ENCODE peak calls at places on chromosomes 5 and 9, in six cellular contexts. B is GM10248, L is H1, V is epithelial cell of esophagus, E is BJ, F is A673. G is an unnamed sample.

GRCh38 chr5:91638010-91638409 is 254.9 kb upstream of the ARRDC3 start:
- DNase-seq in V (no peak), L (no peak), F (no peak), E (no peak), B (no peak), G (no peak)

GRCh38 chr9:16598316-16598715 is 272.2 kb downstream of the BNC2 start:
- DNase-seq in B (no peak), L (no peak), E (no peak), F (no peak), V (peak), G (peak)

GRCh38 chr5:73946278-73946677 is 320.3 kb downstream of the ARHGEF28 start:
- DNase-seq in V (no peak), E (no peak), B (no peak), F (no peak), L (no peak), G (no peak)

GRCh38 chr5:108700928-108701327 is 46.8 kb upstream of the FER start:
- DNase-seq in V (no peak), L (no peak), F (no peak), E (no peak), B (no peak), G (no peak)

GRCh38 chr9:127955294-127956015 is 17.8 kb upstream of the DPM2 start:
- DNase-seq in V (peak), L (no peak), F (no peak), E (no peak), B (peak), G (peak)

GRCh38 chr5:6767481-6768063 is 54.3 kb downstream of the TENT4A start:
- DNase-seq in L (no peak), F (no peak), B (no peak), V (peak), E (no peak), G (peak)

GRCh38 chr9:128121924-128122808 is 5.4 kb downstream of the PTGES2 start:
- DNase-seq in L (no peak), E (no peak), V (no peak), F (no peak), B (no peak), G (no peak)

GRCh38 chr5:77990020-77990419 is 213.9 kb upstream of the TBCA start:
- DNase-seq in F (no peak), B (no peak), V (no peak), E (no peak), L (no peak), G (no peak)

GRCh38 chr5:68273717-68274409 is 58.3 kb downstream of the PIK3R1 start:
- DNase-seq in E (no peak), B (no peak), F (no peak), L (no peak), V (peak), G (no peak)

GRCh38 chr5:147756566-147756965 is 26.0 kb downstream of the JAKMIP2 start:
- DNase-seq in V (no peak), L (no peak), F (no peak), B (no peak), E (no peak), G (no peak)

GRCh38 chr5:179339081-179339480 is 6.2 kb downstream of the ADAMTS2 start:
- DNase-seq in L (no peak), B (no peak), F (no peak), E (no peak), V (no peak), G (no peak)

GRCh38 chr5:149617760-149618306 is 36.5 kb downstream of the ARHGEF37 start:
- DNase-seq in B (no peak), V (no peak), E (no peak), F (no peak), L (no peak), G (peak)

GRCh38 chr5:132263548-132264261 is 6.2 kb downstream of the PDLIM4 start:
- DNase-seq in V (peak), F (no peak), L (no peak), E (peak), B (peak), G (peak)
- TF ChIP-seq CTCF in V (no peak), F (no peak), L (no peak), E (peak), B (no peak), G (no peak)

DNA sequence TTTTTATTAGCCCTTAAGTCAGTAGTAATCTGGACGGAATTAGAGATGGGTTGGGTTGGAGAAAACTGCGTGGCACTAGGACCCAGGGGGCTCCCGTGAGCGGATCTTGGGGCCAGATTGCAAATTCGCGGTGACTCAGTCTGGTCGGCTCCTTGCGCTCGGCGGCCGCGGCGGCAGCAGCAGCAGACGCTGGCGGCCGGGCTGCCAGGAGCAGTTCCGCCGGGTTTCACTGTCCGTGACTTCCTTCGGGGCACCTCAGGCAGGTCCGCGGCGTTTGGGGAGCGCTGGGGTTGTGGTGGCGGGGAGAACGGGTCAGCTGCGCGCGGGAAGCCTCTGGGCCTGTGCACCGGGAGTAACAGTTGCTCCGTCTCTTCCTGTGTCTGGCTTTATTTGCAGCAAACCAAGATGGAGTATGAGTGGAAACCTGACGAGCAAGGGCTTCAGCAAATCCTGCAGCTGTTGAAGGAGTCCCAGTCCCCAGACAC is 31.6 kb downstream of the TNPO1 start:
- DNase-seq in E (peak), F (peak), B (peak), V (peak), L (peak), G (peak)
- TF ChIP-seq CTCF in E (no peak), F (no peak), B (no peak), V (no peak), L (no peak), G (no peak)

GRCh38 chr5:10653751-10654400 is 90.0 kb downstream of the ANKRD33B start:
- DNase-seq in B (no peak), V (no peak), E (no peak), L (no peak), F (no peak), G (no peak)
- TF ChIP-seq CTCF in B (no peak), V (no peak), E (no peak), L (no peak), F (no peak), G (no peak)

DNA sequence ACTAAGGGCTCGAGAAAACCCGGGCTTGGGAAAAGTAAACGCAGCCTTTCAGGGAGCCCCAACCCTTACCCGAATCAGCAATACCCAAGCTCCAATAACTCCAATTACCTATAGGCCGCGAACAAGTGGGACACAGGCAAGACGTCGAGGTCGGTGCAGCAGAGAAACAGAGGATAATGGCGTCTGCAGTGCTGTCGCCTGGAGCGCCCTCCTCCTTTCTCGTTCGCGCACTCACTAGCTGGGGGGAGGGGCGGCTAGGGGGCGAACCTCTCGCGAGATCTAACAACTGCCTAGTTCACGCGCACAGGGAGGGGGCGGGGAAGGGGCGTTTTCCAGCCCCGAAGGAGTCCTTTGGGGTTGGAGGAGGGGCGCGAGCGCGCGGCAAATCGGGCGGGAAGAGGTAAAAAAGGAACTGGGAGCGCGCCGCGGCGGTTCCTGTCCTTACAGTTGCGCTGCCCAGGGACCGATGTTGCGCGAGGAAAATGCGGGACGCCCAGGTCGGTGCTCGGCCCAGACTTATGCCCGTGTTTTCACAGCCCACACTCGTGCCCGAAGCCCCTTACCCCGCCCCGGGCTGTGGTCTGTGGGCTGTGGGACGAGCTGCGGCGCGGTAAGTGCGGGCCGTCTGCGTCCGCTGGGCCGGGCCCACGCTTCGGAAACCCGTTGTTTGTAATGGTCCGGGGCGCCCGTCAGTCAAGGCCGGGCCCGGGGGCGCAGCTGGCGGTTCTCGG is at the start of gene RMI1:
- DNase-seq in L (peak), E (peak), V (peak), F (peak), B (peak), G (peak)
- TF ChIP-seq CTCF in L (no peak), E (peak), V (peak), F (peak), B (peak), G (peak)

GRCh38 chr9:134641173-134641985 is at the start of gene COL5A1:
- DNase-seq in F (peak), V (peak), B (no peak), L (no peak), E (peak), G (peak)
- TF ChIP-seq CTCF in F (no peak), V (no peak), B (no peak), L (no peak), E (peak), G (no peak)

GRCh38 chr5:5683174-5683573 is 260.7 kb downstream of the ICE1 start:
- DNase-seq in E (no peak), V (no peak), F (no peak), L (no peak), B (no peak), G (no peak)
- TF ChIP-seq CTCF in E (no peak), V (no peak), F (no peak), L (no peak), B (no peak), G (no peak)

GRCh38 chr9:1125741-1126140 is 75.6 kb downstream of the DMRT2 start:
- DNase-seq in V (peak), E (no peak), B (no peak), F (no peak), L (no peak), G (peak)

DNA sequence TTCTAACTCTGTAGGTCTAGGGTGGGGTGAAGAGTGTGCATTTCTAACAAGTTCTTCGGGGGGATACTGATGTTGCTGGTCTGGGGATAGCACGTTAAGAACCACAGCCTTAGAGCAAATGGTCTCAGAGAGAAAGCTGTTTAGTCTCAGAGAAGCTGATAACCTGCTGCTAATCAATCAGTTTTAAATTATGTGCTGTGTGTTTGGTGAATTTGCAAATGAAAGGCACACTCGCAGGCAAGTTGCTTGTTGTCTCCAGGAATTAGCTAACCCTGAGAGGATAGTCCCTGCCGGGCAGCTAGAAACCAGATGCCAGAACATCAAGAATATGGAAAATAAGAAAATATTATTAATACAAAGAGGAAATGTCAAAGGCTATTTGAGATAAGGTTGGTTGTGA is 79.2 kb downstream of the DMRT2 start:
- DNase-seq in F (no peak), V (no peak), E (no peak), B (no peak), L (no peak), G (no peak)
- TF ChIP-seq CTCF in F (no peak), V (no peak), E (no peak), B (no peak), L (no peak), G (no peak)

DNA sequence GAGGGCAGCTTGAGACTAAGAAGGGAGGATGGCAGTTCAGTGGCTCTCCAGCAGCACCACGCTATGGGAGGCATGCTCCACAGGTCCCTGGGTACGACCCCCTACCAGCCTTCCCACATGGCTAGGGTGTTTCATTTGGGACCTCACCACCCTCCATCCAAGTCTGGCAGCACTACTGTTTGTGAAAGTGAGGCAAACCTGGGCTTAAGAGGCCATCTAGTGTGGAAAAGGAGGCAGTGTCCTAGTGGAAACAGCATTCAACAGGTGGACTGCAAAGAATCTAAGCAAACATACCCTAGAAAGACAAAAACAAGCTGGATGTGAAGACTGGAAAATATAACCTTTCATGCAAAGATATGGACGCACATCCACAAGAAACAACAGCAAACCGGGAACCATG is 4.8 kb upstream of the C5orf47 start:
- DNase-seq in L (no peak), F (no peak), E (no peak), B (no peak), V (peak), G (peak)
- TF ChIP-seq CTCF in L (peak), F (peak), E (peak), B (peak), V (peak), G (peak)

GRCh38 chr9:5480919-5481743 is 29.2 kb upstream of the PDCD1LG2 start:
- DNase-seq in V (no peak), E (no peak), F (no peak), B (no peak), L (no peak), G (no peak)
- TF ChIP-seq CTCF in V (peak), E (peak), F (no peak), B (no peak), L (no peak), G (no peak)

G was measured in bronchial epithelial cell.